ENCODE peak calls at places on chromosomes 6 and 20, in four cellular contexts. Z is GM12878, R is H1, O is HepG2. X is an unnamed sample.

GRCh38 chr20:64206619-64207018 is 42.4 kb downstream of the MYT1 start:
- DNase-seq in R (no peak), Z (no peak), O (no peak), X (no peak)

GRCh38 chr6:13354331-13355042 is 26.1 kb upstream of the TBC1D7 start:
- DNase-seq in Z (no peak), O (no peak), R (no peak), X (no peak)

GRCh38 chr20:57657537-57658446 is 37.6 kb upstream of the ZBP1 start:
- DNase-seq in R (peak), Z (no peak), O (peak), X (peak)

GRCh38 chr20:57513199-57513598 is 11.7 kb downstream of the CTCFL start:
- DNase-seq in O (no peak), R (no peak), Z (no peak), X (no peak)

GRCh38 chr6:42294759-42295158 is 77.1 kb upstream of the MRPS10 start:
- DNase-seq in Z (no peak), R (no peak), O (peak), X (no peak)

GRCh38 chr20:8007490-8007889 is 12.1 kb downstream of the TMX4 start:
- DNase-seq in O (no peak), Z (no peak), R (no peak), X (no peak)

GRCh38 chr6:158042245-158042798 is 60.7 kb downstream of the SYNJ2 start:
- DNase-seq in O (peak), R (no peak), Z (no peak), X (peak)

GRCh38 chr20:61042501-61043385 is 209.3 kb upstream of the CDH4 start:
- DNase-seq in O (no peak), Z (no peak), R (no peak), X (no peak)

GRCh38 chr6:142542704-142543233 is 241.0 kb downstream of the ADGRG6 start:
- DNase-seq in Z (no peak), R (no peak), O (no peak), X (no peak)

GRCh38 chr6:85803721-85804120 is 161.0 kb upstream of the SYNCRIP start:
- DNase-seq in R (no peak), Z (no peak), O (no peak), X (no peak)

GRCh38 chr6:55941713-55942112 is 66.3 kb upstream of the BMP5 start:
- DNase-seq in Z (no peak), R (no peak), O (no peak), X (no peak)

GRCh38 chr6:25499851-25500250 is 152.2 kb upstream of the SCGN start:
- DNase-seq in R (no peak), Z (no peak), O (no peak), X (no peak)

GRCh38 chr6:88761237-88762031 is 202.0 kb downstream of the RNGTT start:
- DNase-seq in O (no peak), R (no peak), Z (peak), X (no peak)

GRCh38 chr6:145749632-145750031 is 14.3 kb upstream of the EPM2A start:
- DNase-seq in Z (no peak), R (no peak), O (peak), X (no peak)

GRCh38 chr6:145845557-145845956 is 31.0 kb upstream of the FBXO30 start:
- DNase-seq in O (no peak), R (no peak), Z (no peak), X (no peak)

GRCh38 chr6:70735513-70735912 is 67.8 kb downstream of the SMAP1 start:
- DNase-seq in R (no peak), Z (no peak), O (no peak), X (no peak)

GRCh38 chr20:62518911-62519310 is 43.1 kb upstream of the GATA5 start:
- DNase-seq in O (no peak), Z (no peak), R (no peak), X (no peak)

GRCh38 chr6:37607949-37608348 is 89.7 kb downstream of the MDGA1 start:
- DNase-seq in R (no peak), Z (no peak), O (peak), X (peak)

GRCh38 chr6:149723771-149724417 is 6.0 kb upstream of the LATS1 start:
- DNase-seq in O (peak), Z (no peak), R (no peak), X (peak)
- TF ChIP-seq TCF12 in O (no peak), Z (no peak), R (no peak), X (no peak)

GRCh38 chr6:125367036-125367782 is 65.4 kb upstream of the HDDC2 start:
- DNase-seq in R (no peak), O (no peak), Z (no peak), X (no peak)

GRCh38 chr6:125375013-125375412 is 73.2 kb upstream of the HDDC2 start:
- DNase-seq in R (no peak), O (no peak), Z (no peak), X (no peak)

GRCh38 chr6:125365230-125365629 is 63.5 kb upstream of the HDDC2 start:
- DNase-seq in R (no peak), Z (no peak), O (no peak), X (no peak)

GRCh38 chr6:125375841-125376240 is 74.1 kb upstream of the HDDC2 start:
- DNase-seq in Z (no peak), R (no peak), O (no peak), X (no peak)

DNA sequence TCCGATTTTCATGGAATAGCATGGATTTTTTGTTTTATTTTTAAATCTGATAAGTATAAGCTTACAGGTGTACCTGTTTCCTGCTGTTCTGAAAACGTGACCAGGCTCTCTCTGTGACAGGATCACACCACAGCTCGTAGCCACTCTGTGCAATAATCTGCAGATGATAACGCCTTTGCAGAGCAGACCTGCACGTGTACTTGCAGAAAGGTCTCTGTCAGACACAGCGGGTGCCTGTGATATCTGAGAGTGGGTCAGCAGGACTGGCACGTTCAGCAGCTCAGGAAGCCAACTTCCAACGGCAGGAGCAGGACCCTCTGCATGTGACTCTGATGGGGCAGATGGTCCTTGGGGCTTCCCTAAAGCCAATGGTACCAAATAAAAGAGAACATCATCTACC is 68.6 kb upstream of the HDDC2 start:
- DNase-seq in Z (no peak), R (no peak), O (no peak), X (no peak)
- TF ChIP-seq TCF12 in Z (no peak), R (no peak), O (no peak), X (no peak)

GRCh38 chr20:17869295-17869994 is 99.1 kb downstream of the SNX5 start:
- DNase-seq in O (no peak), R (no peak), Z (no peak), X (no peak)

GRCh38 chr20:17870063-17870740 is 98.4 kb downstream of the SNX5 start:
- DNase-seq in Z (no peak), R (no peak), O (no peak), X (no peak)

GRCh38 chr20:17872434-17872833 is 96.2 kb downstream of the SNX5 start:
- DNase-seq in O (no peak), R (no peak), Z (no peak), X (no peak)

GRCh38 chr20:17871861-17872260 is 96.7 kb downstream of the SNX5 start:
- DNase-seq in R (no peak), O (no peak), Z (no peak), X (no peak)

DNA sequence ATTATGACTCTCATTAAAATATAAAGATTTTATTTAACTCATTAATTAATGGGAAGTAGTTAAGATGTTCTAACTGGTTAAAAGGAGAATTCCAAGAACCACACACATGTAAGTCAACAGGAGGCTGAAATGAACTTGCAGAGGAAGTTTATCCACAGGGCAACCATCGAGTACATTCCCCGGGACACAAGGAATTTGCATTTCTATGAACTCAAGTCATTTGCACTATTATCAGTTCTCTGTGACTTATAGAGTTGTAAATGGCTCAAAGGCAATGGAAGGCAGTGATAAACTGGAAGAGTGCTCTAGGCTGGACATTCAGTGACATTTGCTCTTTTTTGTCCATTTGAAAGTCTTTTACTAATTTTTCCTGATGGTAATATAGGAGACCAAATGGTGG is 97.4 kb downstream of the SNX5 start:
- DNase-seq in R (no peak), Z (no peak), O (no peak), X (no peak)
- TF ChIP-seq TCF12 in R (no peak), Z (no peak), O (no peak), X (no peak)

DNA sequence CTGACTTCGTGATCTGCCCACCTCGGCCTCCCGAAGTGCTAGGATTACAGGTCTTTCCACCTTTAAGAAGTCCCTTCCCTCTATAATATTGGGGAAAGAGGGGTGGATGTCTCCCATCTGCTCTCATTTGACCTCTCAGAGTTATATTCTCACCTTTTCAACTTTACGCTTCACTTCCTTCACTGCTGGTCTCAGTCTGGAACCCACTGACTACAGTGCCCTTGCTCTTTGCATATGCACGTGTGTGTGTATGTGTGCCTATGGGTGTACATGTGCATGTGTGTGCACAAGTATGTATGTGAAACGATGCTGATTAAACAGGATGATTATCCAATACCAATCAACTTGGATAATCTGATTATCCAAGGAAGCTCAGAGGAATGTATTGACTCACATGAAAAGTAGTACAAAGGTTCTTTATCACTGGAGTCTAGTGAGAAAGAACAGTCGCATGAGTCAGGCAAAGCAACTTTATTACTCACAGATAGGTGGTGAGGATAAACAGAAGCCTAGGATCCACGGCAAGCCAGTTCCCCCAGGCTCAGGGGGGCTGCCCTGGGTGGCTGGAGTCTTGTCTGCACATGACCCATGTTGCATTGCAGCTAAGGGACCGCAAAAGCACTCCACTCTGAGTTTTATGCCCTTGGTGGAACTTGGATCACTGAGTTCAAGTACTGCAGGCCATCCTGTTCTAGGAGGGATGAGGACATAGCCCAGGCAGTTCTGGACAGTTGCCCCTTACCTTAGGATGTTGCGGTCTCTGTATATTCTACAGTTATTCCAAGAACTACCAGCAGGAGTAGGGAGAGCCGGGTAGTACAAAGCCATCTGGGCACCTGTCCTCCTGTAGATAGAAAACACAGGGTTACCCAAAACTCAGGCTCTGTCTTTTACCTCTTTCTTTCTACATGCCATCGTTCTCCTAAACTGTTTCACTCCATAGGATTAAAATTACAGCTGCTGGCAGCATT is 50.9 kb downstream of the SNRNP48 start:
- DNase-seq in Z (no peak), O (peak), R (no peak), X (no peak)
- TF ChIP-seq TCF12 in Z (no peak), O (no peak), R (no peak), X (peak)

GRCh38 chr20:50624351-50625016 is 66.9 kb downstream of the RIPOR3 start:
- DNase-seq in R (no peak), Z (no peak), O (peak), X (peak)
- TF ChIP-seq TCF12 in R (no peak), Z (no peak), O (no peak), X (no peak)

DNA sequence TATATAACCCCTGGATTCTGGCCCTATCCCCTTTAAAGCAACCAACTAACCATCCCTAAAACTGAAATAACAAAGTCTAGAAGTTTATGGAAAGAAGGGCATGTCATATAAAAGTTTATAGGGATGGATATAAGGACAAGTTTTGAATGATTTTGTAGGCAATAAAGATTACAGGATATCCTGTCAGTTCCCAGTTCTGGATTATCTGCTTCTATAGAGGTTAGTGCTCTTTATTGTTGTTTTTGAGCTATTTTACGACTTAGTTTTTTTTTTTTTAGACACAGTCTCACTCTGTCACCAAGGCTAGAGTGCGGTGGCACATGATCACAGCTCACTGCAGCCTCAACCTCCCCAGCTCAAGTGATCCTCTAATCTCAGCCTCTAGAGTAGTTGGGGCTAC is 48.3 kb downstream of the ZFP64 start:
- DNase-seq in R (no peak), O (no peak), Z (no peak), X (no peak)
- TF ChIP-seq TCF12 in R (no peak), O (no peak), Z (no peak), X (no peak)

GRCh38 chr6:66605971-66606370 is 898.9 kb upstream of the EYS start:
- DNase-seq in Z (no peak), O (no peak), R (no peak), X (no peak)
- TF ChIP-seq TCF12 in Z (no peak), O (no peak), R (no peak), X (no peak)

GRCh38 chr6:19301980-19302379 is 535.2 kb upstream of the ID4 start:
- DNase-seq in O (no peak), Z (no peak), R (no peak), X (no peak)

GRCh38 chr6:19303381-19303780 is 533.8 kb upstream of the ID4 start:
- DNase-seq in Z (no peak), O (no peak), R (no peak), X (no peak)

GRCh38 chr6:19298422-19298821 is 538.7 kb upstream of the ID4 start:
- DNase-seq in R (no peak), Z (no peak), O (no peak), X (no peak)

DNA sequence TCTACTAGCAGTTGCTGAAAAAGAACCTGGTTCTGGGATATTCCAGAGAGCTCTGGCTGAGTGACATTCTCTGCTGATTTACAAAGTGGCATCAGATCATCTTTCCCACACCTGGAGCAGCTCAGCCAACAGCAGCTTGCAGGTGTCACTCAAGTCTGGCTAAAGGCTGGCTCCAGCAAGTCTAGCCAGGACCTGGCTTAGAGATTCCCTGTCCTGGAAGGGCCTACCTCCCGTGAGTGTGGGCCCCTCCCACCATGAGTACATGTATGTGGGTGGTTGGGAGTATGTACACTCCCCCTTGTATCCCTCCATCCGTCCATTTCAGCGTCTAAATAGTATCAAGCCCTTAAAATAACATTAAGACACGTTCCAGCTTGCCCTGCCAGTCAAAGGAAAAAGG is 539.3 kb upstream of the ID4 start:
- DNase-seq in O (no peak), Z (no peak), R (no peak), X (no peak)
- TF ChIP-seq TCF12 in O (no peak), Z (no peak), R (no peak), X (no peak)

X was measured in SK-N-SH.